ENCODE peak calls at places on chromosomes 1 and 21, in eight cellular contexts. One of them, this sample, is unnamed.

GRCh38 chr1:221994274-221994698 is 252.4 kb upstream of the DUSP10 start:
- DNase-seq in GM23248: peak; percentile 81
- DNase-seq in IMR-90: peak; percentile 85
- DNase-seq in Karpas-422: no peak
- DNase-seq in neural progenitor cell: no peak
- DNase-seq in SK-N-SH: no peak
- DNase-seq in OCI-LY7: no peak
- DNase-seq in GM23338: no peak
- DNase-seq in this sample: no peak

GRCh38 chr1:94142583-94142982 is 21.6 kb upstream of the ABCA4 start:
- DNase-seq in GM23248: no peak
- DNase-seq in neural progenitor cell: no peak
- DNase-seq in SK-N-SH: no peak
- DNase-seq in Karpas-422: no peak
- DNase-seq in IMR-90: no peak
- DNase-seq in GM23338: no peak
- DNase-seq in OCI-LY7: no peak
- DNase-seq in this sample: no peak

GRCh38 chr1:8764301-8764937 is 53.0 kb downstream of the RERE start:
- DNase-seq in neural progenitor cell: no peak
- DNase-seq in OCI-LY7: peak; percentile 27
- DNase-seq in SK-N-SH: no peak
- DNase-seq in IMR-90: no peak
- DNase-seq in GM23248: no peak
- DNase-seq in Karpas-422: no peak
- DNase-seq in GM23338: no peak
- DNase-seq in this sample: no peak

GRCh38 chr1:211632117-211632807 is 43.2 kb downstream of the NEK2 start:
- DNase-seq in neural progenitor cell: no peak
- DNase-seq in GM23248: no peak
- DNase-seq in IMR-90: no peak
- DNase-seq in OCI-LY7: no peak
- DNase-seq in Karpas-422: no peak
- DNase-seq in SK-N-SH: no peak
- DNase-seq in GM23338: no peak
- DNase-seq in this sample: no peak

GRCh38 chr1:17438176-17438976 is 1.1 kb downstream of the RCC2 start:
- DNase-seq in OCI-LY7: peak; percentile 87
- DNase-seq in Karpas-422: peak; percentile 93
- DNase-seq in IMR-90: peak; percentile 36
- DNase-seq in GM23338: peak; percentile 83
- DNase-seq in neural progenitor cell: peak; percentile 80
- DNase-seq in GM23248: peak; percentile 80
- DNase-seq in SK-N-SH: peak; percentile 83
- DNase-seq in this sample: peak; percentile 84

GRCh38 chr1:10669570-10669969 is 126.9 kb downstream of the CASZ1 start:
- DNase-seq in GM23248: no peak
- DNase-seq in SK-N-SH: no peak
- DNase-seq in OCI-LY7: no peak
- DNase-seq in Karpas-422: no peak
- DNase-seq in GM23338: no peak
- DNase-seq in IMR-90: no peak
- DNase-seq in neural progenitor cell: no peak
- DNase-seq in this sample: no peak

GRCh38 chr1:151893176-151893924 is 16.0 kb downstream of the THEM4 start:
- DNase-seq in neural progenitor cell: no peak
- DNase-seq in GM23248: peak; percentile 21
- DNase-seq in OCI-LY7: no peak
- DNase-seq in SK-N-SH: no peak
- DNase-seq in Karpas-422: no peak
- DNase-seq in IMR-90: no peak
- DNase-seq in GM23338: no peak
- DNase-seq in this sample: no peak

GRCh38 chr1:156608036-156608674 is 6.9 kb upstream of the GPATCH4 start:
- DNase-seq in SK-N-SH: peak; percentile 65
- DNase-seq in IMR-90: peak; percentile 75
- DNase-seq in neural progenitor cell: peak; percentile 75
- DNase-seq in GM23248: peak; percentile 85
- DNase-seq in Karpas-422: peak; percentile 92
- DNase-seq in GM23338: peak; percentile 92
- DNase-seq in OCI-LY7: peak; percentile 87
- DNase-seq in this sample: peak; percentile 74

GRCh38 chr1:50666849-50667248 is 243.6 kb upstream of the DMRTA2 start:
- DNase-seq in SK-N-SH: no peak
- DNase-seq in neural progenitor cell: no peak
- DNase-seq in GM23248: no peak
- DNase-seq in OCI-LY7: no peak
- DNase-seq in IMR-90: no peak
- DNase-seq in Karpas-422: no peak
- DNase-seq in GM23338: peak; percentile 8
- DNase-seq in this sample: no peak

GRCh38 chr1:54370287-54371003 is 35.7 kb downstream of the SSBP3 start:
- DNase-seq in SK-N-SH: no peak
- DNase-seq in GM23338: no peak
- DNase-seq in IMR-90: no peak
- DNase-seq in GM23248: no peak
- DNase-seq in Karpas-422: no peak
- DNase-seq in neural progenitor cell: no peak
- DNase-seq in OCI-LY7: peak; percentile 31
- DNase-seq in this sample: no peak

GRCh38 chr1:121443131-121443530 is 258.4 kb downstream of the SRGAP2C start:
- DNase-seq in GM23338: no peak
- DNase-seq in GM23248: peak; percentile 34
- DNase-seq in OCI-LY7: no peak
- DNase-seq in IMR-90: peak; percentile 7
- DNase-seq in neural progenitor cell: no peak
- DNase-seq in SK-N-SH: no peak
- DNase-seq in Karpas-422: no peak
- DNase-seq in this sample: no peak

GRCh38 chr1:23645338-23645737 is 46.3 kb upstream of the RPL11 start:
- DNase-seq in neural progenitor cell: no peak
- DNase-seq in SK-N-SH: no peak
- DNase-seq in GM23248: no peak
- DNase-seq in IMR-90: no peak
- DNase-seq in OCI-LY7: no peak
- DNase-seq in Karpas-422: peak; percentile 27
- DNase-seq in GM23338: no peak
- DNase-seq in this sample: no peak

GRCh38 chr1:215262106-215262505 is 179.6 kb downstream of the KCNK2 start:
- DNase-seq in GM23248: no peak
- DNase-seq in OCI-LY7: no peak
- DNase-seq in SK-N-SH: no peak
- DNase-seq in IMR-90: no peak
- DNase-seq in Karpas-422: no peak
- DNase-seq in GM23338: no peak
- DNase-seq in neural progenitor cell: no peak
- DNase-seq in this sample: no peak

GRCh38 chr1:11671544-11672286 is 7.7 kb downstream of the FBXO6 start:
- DNase-seq in SK-N-SH: no peak
- DNase-seq in Karpas-422: no peak
- DNase-seq in neural progenitor cell: no peak
- DNase-seq in GM23338: no peak
- DNase-seq in OCI-LY7: no peak
- DNase-seq in IMR-90: no peak
- DNase-seq in GM23248: no peak
- DNase-seq in this sample: no peak

GRCh38 chr21:37855568-37856391 is 60.5 kb downstream of the KCNJ6 start:
- DNase-seq in OCI-LY7: no peak
- DNase-seq in SK-N-SH: no peak
- DNase-seq in GM23338: no peak
- DNase-seq in neural progenitor cell: peak; percentile 9
- DNase-seq in Karpas-422: no peak
- DNase-seq in GM23248: peak; percentile 87
- DNase-seq in IMR-90: peak; percentile 89
- DNase-seq in this sample: no peak

GRCh38 chr1:179817789-179818188 is 59.8 kb downstream of the TOR1AIP2 start:
- DNase-seq in GM23338: no peak
- DNase-seq in GM23248: peak; percentile 79
- DNase-seq in OCI-LY7: no peak
- DNase-seq in Karpas-422: no peak
- DNase-seq in SK-N-SH: peak; percentile 49
- DNase-seq in neural progenitor cell: no peak
- DNase-seq in IMR-90: peak; percentile 53
- DNase-seq in this sample: no peak

DNA sequence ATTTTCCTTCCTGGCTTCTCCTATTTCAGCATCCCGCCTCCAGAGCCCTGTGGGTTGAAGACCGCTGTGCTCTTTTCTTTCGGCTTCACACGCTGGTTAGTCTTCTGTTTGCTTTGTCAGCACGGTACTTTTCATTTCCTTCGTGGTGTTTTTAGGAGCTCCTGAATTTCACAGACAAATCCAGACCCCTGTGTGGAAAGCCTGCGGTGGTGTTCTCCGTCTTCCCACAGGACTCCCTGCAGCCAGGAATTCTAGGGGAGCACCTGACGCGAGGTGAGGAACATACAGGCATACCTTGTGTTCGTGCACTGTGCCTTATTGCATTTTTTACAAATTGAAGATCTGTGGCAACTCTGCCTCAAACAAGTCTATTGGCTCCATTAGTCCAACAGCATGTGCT is 210.2 kb upstream of the MAP1LC3C start:
- DNase-seq in GM23338: no peak
- DNase-seq in IMR-90: no peak
- DNase-seq in OCI-LY7: no peak
- DNase-seq in neural progenitor cell: peak; percentile 11
- DNase-seq in GM23248: no peak
- DNase-seq in SK-N-SH: no peak
- DNase-seq in Karpas-422: no peak
- DNase-seq in this sample: no peak
- H2AFZ ChIP-seq in GM23338: no peak overlapping the region
- H2AFZ ChIP-seq in IMR-90: no peak overlapping the region
- H2AFZ ChIP-seq in OCI-LY7: no peak overlapping the region
- H2AFZ ChIP-seq in neural progenitor cell: peak overlapping the region; percentile 34
- H2AFZ ChIP-seq in GM23248: no peak overlapping the region
- H2AFZ ChIP-seq in SK-N-SH: no peak overlapping the region
- H2AFZ ChIP-seq in Karpas-422: no peak overlapping the region
- H2AFZ ChIP-seq in this sample: no peak overlapping the region

GRCh38 chr21:44348861-44349260 is 4.6 kb upstream of the TRPM2 start:
- DNase-seq in neural progenitor cell: no peak
- DNase-seq in GM23248: no peak
- DNase-seq in SK-N-SH: no peak
- DNase-seq in GM23338: no peak
- DNase-seq in IMR-90: no peak
- DNase-seq in Karpas-422: no peak
- DNase-seq in OCI-LY7: no peak
- DNase-seq in this sample: no peak

GRCh38 chr21:44349847-44350772 is 3.3 kb upstream of the TRPM2 start:
- DNase-seq in OCI-LY7: no peak
- DNase-seq in IMR-90: no peak
- DNase-seq in SK-N-SH: no peak
- DNase-seq in neural progenitor cell: no peak
- DNase-seq in GM23338: peak; percentile 62
- DNase-seq in GM23248: no peak
- DNase-seq in Karpas-422: no peak
- DNase-seq in this sample: no peak

GRCh38 chr21:44350773-44351481 is 2.5 kb upstream of the TRPM2 start:
- DNase-seq in GM23338: no peak
- DNase-seq in neural progenitor cell: no peak
- DNase-seq in GM23248: no peak
- DNase-seq in SK-N-SH: no peak
- DNase-seq in OCI-LY7: no peak
- DNase-seq in Karpas-422: no peak
- DNase-seq in IMR-90: no peak
- DNase-seq in this sample: no peak

GRCh38 chr21:44347911-44348451 is 5.4 kb upstream of the TRPM2 start:
- DNase-seq in SK-N-SH: no peak
- DNase-seq in GM23338: no peak
- DNase-seq in IMR-90: no peak
- DNase-seq in GM23248: no peak
- DNase-seq in OCI-LY7: no peak
- DNase-seq in neural progenitor cell: no peak
- DNase-seq in Karpas-422: no peak
- DNase-seq in this sample: no peak

GRCh38 chr21:44349416-44349846 is 4.0 kb upstream of the TRPM2 start:
- DNase-seq in SK-N-SH: no peak
- DNase-seq in OCI-LY7: no peak
- DNase-seq in GM23248: no peak
- DNase-seq in GM23338: no peak
- DNase-seq in neural progenitor cell: no peak
- DNase-seq in IMR-90: no peak
- DNase-seq in Karpas-422: no peak
- DNase-seq in this sample: no peak
- H2AFZ ChIP-seq in SK-N-SH: no peak overlapping the region
- H2AFZ ChIP-seq in OCI-LY7: no peak overlapping the region
- H2AFZ ChIP-seq in GM23248: no peak overlapping the region
- H2AFZ ChIP-seq in GM23338: peak overlapping the region; percentile 78
- H2AFZ ChIP-seq in neural progenitor cell: no peak overlapping the region
- H2AFZ ChIP-seq in IMR-90: no peak overlapping the region
- H2AFZ ChIP-seq in Karpas-422: no peak overlapping the region
- H2AFZ ChIP-seq in this sample: no peak overlapping the region

DNA sequence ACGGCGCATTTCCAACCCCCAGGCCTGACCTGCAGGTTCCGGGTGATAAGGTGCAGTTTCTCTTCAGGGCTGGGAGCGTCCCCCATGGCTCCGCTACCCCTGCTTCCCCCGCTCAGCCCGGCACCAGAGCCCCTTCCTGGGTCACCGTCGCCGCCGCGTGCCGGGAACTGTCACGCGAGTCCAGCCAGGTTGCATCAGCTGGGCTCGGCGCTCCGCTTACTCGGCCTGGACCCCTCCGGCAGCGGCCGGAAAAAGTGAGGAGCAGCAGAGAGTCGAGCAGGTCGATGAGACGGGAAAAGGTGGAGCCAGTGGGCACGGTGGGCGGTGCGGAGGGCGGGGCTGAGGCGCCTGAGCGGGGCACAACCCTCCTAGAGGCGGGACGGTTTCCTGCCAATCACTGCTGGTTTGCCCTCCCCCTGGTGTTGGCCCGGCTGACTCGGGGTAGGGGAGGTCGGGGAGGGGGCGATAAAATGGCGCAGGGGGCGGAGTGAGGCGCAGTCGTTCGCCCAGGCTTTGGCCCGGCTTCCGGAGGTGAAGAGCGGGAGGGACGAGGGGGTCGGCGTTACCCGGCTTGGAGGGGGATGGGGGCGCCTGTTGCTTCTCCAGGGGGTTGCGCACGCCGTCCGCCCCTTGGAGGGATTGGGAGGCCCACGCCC is at the start of the genes S100PBP and YARS1:
- DNase-seq in OCI-LY7: peak; percentile 99
- DNase-seq in SK-N-SH: peak; percentile 99
- DNase-seq in Karpas-422: peak; percentile 99
- DNase-seq in neural progenitor cell: peak; percentile 99
- DNase-seq in GM23338: peak; percentile 98
- DNase-seq in IMR-90: peak; percentile 97
- DNase-seq in GM23248: peak; percentile 99
- DNase-seq in this sample: peak; percentile 100
- H2AFZ ChIP-seq in OCI-LY7: peak within 1 kb of the TSS; percentile 64
- H2AFZ ChIP-seq in SK-N-SH: peak within 1 kb of the TSS; percentile 73
- H2AFZ ChIP-seq in Karpas-422: no peak within 1 kb of the TSS
- H2AFZ ChIP-seq in neural progenitor cell: peak within 1 kb of the TSS; percentile 74
- H2AFZ ChIP-seq in GM23338: peak within 1 kb of the TSS; percentile 64
- H2AFZ ChIP-seq in IMR-90: peak within 1 kb of the TSS; percentile 92
- H2AFZ ChIP-seq in GM23248: peak within 1 kb of the TSS; percentile 86
- H2AFZ ChIP-seq in this sample: peak within 1 kb of the TSS; percentile 71

GRCh38 chr1:85502171-85502570 is 37.2 kb upstream of the DDAH1 start:
- DNase-seq in OCI-LY7: no peak
- DNase-seq in neural progenitor cell: no peak
- DNase-seq in GM23338: no peak
- DNase-seq in SK-N-SH: no peak
- DNase-seq in GM23248: peak; percentile 67
- DNase-seq in IMR-90: peak; percentile 86
- DNase-seq in Karpas-422: no peak
- DNase-seq in this sample: no peak
- H2AFZ ChIP-seq in OCI-LY7: no peak overlapping the region
- H2AFZ ChIP-seq in neural progenitor cell: peak overlapping the region; percentile 96
- H2AFZ ChIP-seq in GM23338: peak overlapping the region; percentile 52
- H2AFZ ChIP-seq in SK-N-SH: no peak overlapping the region
- H2AFZ ChIP-seq in GM23248: no peak overlapping the region
- H2AFZ ChIP-seq in IMR-90: peak overlapping the region; percentile 1
- H2AFZ ChIP-seq in Karpas-422: no peak overlapping the region
- H2AFZ ChIP-seq in this sample: no peak overlapping the region

This sample was measured in DND-41.